ENCODE peak calls at places on chromosome 12, in ten cellular contexts. K, E, U, D, Z, X, C, G, I and L are unnamed samples.

GRCh38 chr12:112347521-112347920 is 34.7 kb downstream of the HECTD4 start:
- DNase-seq in Z (no peak), C (no peak), X (no peak), G (no peak), E (no peak), K (no peak), U (peak), D (peak), I (no peak), L (no peak)

GRCh38 chr12:77231548-77231947 is 166.2 kb upstream of the E2F7 start:
- DNase-seq in D (no peak), E (no peak), C (no peak), G (peak), Z (peak), X (peak), K (no peak), I (peak), U (peak), L (no peak)

GRCh38 chr12:132827763-132828703 is 636 bp downstream of the GOLGA3 start:
- DNase-seq in Z (no peak), G (no peak), K (no peak), D (no peak), C (peak), U (peak), I (peak), X (no peak), E (no peak), L (no peak)

GRCh38 chr12:25384038-25384953 is 133.6 kb upstream of the KRAS start:
- DNase-seq in E (no peak), I (no peak), U (no peak), K (no peak), D (no peak), Z (no peak), G (no peak), C (peak), X (no peak), L (no peak)

GRCh38 chr12:19223018-19223417 is 93.5 kb downstream of the PLEKHA5 start:
- DNase-seq in C (peak), E (no peak), I (peak), U (no peak), Z (no peak), K (no peak), X (no peak), G (no peak), D (peak), L (no peak)

GRCh38 chr12:108382437-108382801 is 43.3 kb upstream of the CMKLR1 start:
- DNase-seq in G (no peak), U (no peak), C (no peak), I (no peak), K (no peak), Z (no peak), E (no peak), X (no peak), D (no peak), L (no peak)

GRCh38 chr12:19482551-19483109 is 43.3 kb downstream of the AEBP2 start:
- DNase-seq in G (no peak), U (no peak), K (peak), X (no peak), E (peak), Z (no peak), I (peak), D (no peak), C (no peak), L (no peak)

GRCh38 chr12:74317078-74317581 is 220.5 kb upstream of the ATXN7L3B start:
- DNase-seq in E (no peak), Z (no peak), G (peak), C (peak), D (peak), K (no peak), X (no peak), U (no peak), I (peak), L (no peak)

GRCh38 chr12:120264511-120265202 is 873 bp downstream of the PXN start:
- DNase-seq in D (no peak), K (no peak), G (peak), U (no peak), E (no peak), I (no peak), C (no peak), Z (no peak), X (no peak), L (no peak)

GRCh38 chr12:85804663-85805062 is 31.5 kb downstream of the RASSF9 start:
- DNase-seq in I (no peak), D (no peak), C (no peak), K (no peak), E (no peak), U (no peak), G (no peak), X (no peak), Z (no peak), L (no peak)